ENCODE peak calls at places on chromosomes 2 and 18, in four cellular contexts. One of them, this sample, is unnamed.
A peak's percentile ranks its signal among the peaks of the same experiment; 100 is the strongest.

GRCh38 chr2:1728821-1729220 is 15.5 kb downstream of the PXDN start:
- DNase-seq in anterior cingulate cortex: no peak
- DNase-seq in activated CD4-positive, alpha-beta memory T cell treated with anti-CD3 and anti-CD28 coated beads for 36 hours: no peak
- DNase-seq in amniotic stem cell: no peak
- DNase-seq in this sample: no peak

GRCh38 chr2:146317959-146318358 is 1526.9 kb upstream of the ACVR2A start:
- DNase-seq in anterior cingulate cortex: no peak
- DNase-seq in activated CD4-positive, alpha-beta memory T cell treated with anti-CD3 and anti-CD28 coated beads for 36 hours: no peak
- DNase-seq in amniotic stem cell: no peak
- DNase-seq in this sample: no peak

GRCh38 chr2:162974771-162975170 is 136.2 kb upstream of the KCNH7 start:
- DNase-seq in anterior cingulate cortex: no peak
- DNase-seq in activated CD4-positive, alpha-beta memory T cell treated with anti-CD3 and anti-CD28 coated beads for 36 hours: no peak
- DNase-seq in amniotic stem cell: no peak
- DNase-seq in this sample: no peak

GRCh38 chr2:180931841-180932240 is 48.6 kb upstream of the UBE2E3 start:
- DNase-seq in anterior cingulate cortex: no peak
- DNase-seq in activated CD4-positive, alpha-beta memory T cell treated with anti-CD3 and anti-CD28 coated beads for 36 hours: no peak
- DNase-seq in amniotic stem cell: no peak
- DNase-seq in this sample: no peak

GRCh38 chr2:11687736-11688135 is 17.7 kb upstream of the NTSR2 start:
- DNase-seq in anterior cingulate cortex: no peak
- DNase-seq in activated CD4-positive, alpha-beta memory T cell treated with anti-CD3 and anti-CD28 coated beads for 36 hours: no peak
- DNase-seq in amniotic stem cell: no peak
- DNase-seq in this sample: no peak

GRCh38 chr2:237291138-237291792 is 122.7 kb downstream of the COL6A3 start:
- DNase-seq in anterior cingulate cortex: no peak
- DNase-seq in activated CD4-positive, alpha-beta memory T cell treated with anti-CD3 and anti-CD28 coated beads for 36 hours: peak; percentile 60
- DNase-seq in amniotic stem cell: peak; percentile 99
- DNase-seq in this sample: peak; percentile 61

GRCh38 chr2:237724811-237725478 is 73.6 kb upstream of the RBM44 start:
- DNase-seq in anterior cingulate cortex: no peak
- DNase-seq in activated CD4-positive, alpha-beta memory T cell treated with anti-CD3 and anti-CD28 coated beads for 36 hours: no peak
- DNase-seq in amniotic stem cell: no peak
- DNase-seq in this sample: no peak

GRCh38 chr2:241532733-241533601 is 24.6 kb upstream of the STK25 start:
- DNase-seq in anterior cingulate cortex: no peak
- DNase-seq in activated CD4-positive, alpha-beta memory T cell treated with anti-CD3 and anti-CD28 coated beads for 36 hours: no peak
- DNase-seq in amniotic stem cell: no peak
- DNase-seq in this sample: no peak

GRCh38 chr2:127125821-127126220 is 18.9 kb upstream of the BIN1 start:
- DNase-seq in anterior cingulate cortex: no peak
- DNase-seq in activated CD4-positive, alpha-beta memory T cell treated with anti-CD3 and anti-CD28 coated beads for 36 hours: no peak
- DNase-seq in amniotic stem cell: no peak
- DNase-seq in this sample: no peak

GRCh38 chr18:78656346-78656925 is 323.2 kb upstream of the SALL3 start:
- DNase-seq in anterior cingulate cortex: no peak
- DNase-seq in activated CD4-positive, alpha-beta memory T cell treated with anti-CD3 and anti-CD28 coated beads for 36 hours: no peak
- DNase-seq in amniotic stem cell: no peak
- DNase-seq in this sample: no peak

GRCh38 chr2:177284531-177284930 is 20.0 kb upstream of the NFE2L2 start:
- DNase-seq in anterior cingulate cortex: no peak
- DNase-seq in activated CD4-positive, alpha-beta memory T cell treated with anti-CD3 and anti-CD28 coated beads for 36 hours: no peak
- DNase-seq in amniotic stem cell: no peak
- DNase-seq in this sample: no peak

GRCh38 chr2:180191352-180192124 is 184.4 kb upstream of the CWC22 start:
- DNase-seq in anterior cingulate cortex: no peak
- DNase-seq in activated CD4-positive, alpha-beta memory T cell treated with anti-CD3 and anti-CD28 coated beads for 36 hours: no peak
- DNase-seq in amniotic stem cell: no peak
- DNase-seq in this sample: no peak

GRCh38 chr2:61277756-61278155 is 115.8 kb downstream of the C2orf74 start:
- DNase-seq in anterior cingulate cortex: no peak
- DNase-seq in activated CD4-positive, alpha-beta memory T cell treated with anti-CD3 and anti-CD28 coated beads for 36 hours: no peak
- DNase-seq in amniotic stem cell: no peak
- DNase-seq in this sample: no peak

GRCh38 chr2:212147921-212148513 is 390.6 kb downstream of the ERBB4 start:
- DNase-seq in anterior cingulate cortex: no peak
- DNase-seq in activated CD4-positive, alpha-beta memory T cell treated with anti-CD3 and anti-CD28 coated beads for 36 hours: no peak
- DNase-seq in amniotic stem cell: no peak
- DNase-seq in this sample: no peak

GRCh38 chr18:10381951-10382350 is 72.5 kb upstream of the APCDD1 start:
- DNase-seq in anterior cingulate cortex: no peak
- DNase-seq in activated CD4-positive, alpha-beta memory T cell treated with anti-CD3 and anti-CD28 coated beads for 36 hours: no peak
- DNase-seq in amniotic stem cell: no peak
- DNase-seq in this sample: no peak

GRCh38 chr2:111029135-111029927 is 91.4 kb upstream of the BCL2L11 start:
- DNase-seq in anterior cingulate cortex: no peak
- DNase-seq in activated CD4-positive, alpha-beta memory T cell treated with anti-CD3 and anti-CD28 coated beads for 36 hours: no peak
- DNase-seq in amniotic stem cell: no peak
- DNase-seq in this sample: no peak

GRCh38 chr2:1459727-1460126 is 46.5 kb downstream of the TPO start:
- DNase-seq in anterior cingulate cortex: no peak
- DNase-seq in activated CD4-positive, alpha-beta memory T cell treated with anti-CD3 and anti-CD28 coated beads for 36 hours: no peak
- DNase-seq in amniotic stem cell: no peak
- DNase-seq in this sample: no peak

GRCh38 chr2:23662941-23663729 is 263.8 kb downstream of the ATAD2B start:
- DNase-seq in anterior cingulate cortex: no peak
- DNase-seq in activated CD4-positive, alpha-beta memory T cell treated with anti-CD3 and anti-CD28 coated beads for 36 hours: no peak
- DNase-seq in amniotic stem cell: no peak
- DNase-seq in this sample: no peak

GRCh38 chr18:76451475-76452331 is 43.3 kb downstream of the ZNF516 start:
- DNase-seq in anterior cingulate cortex: no peak
- DNase-seq in activated CD4-positive, alpha-beta memory T cell treated with anti-CD3 and anti-CD28 coated beads for 36 hours: peak; percentile 7
- DNase-seq in amniotic stem cell: no peak
- DNase-seq in this sample: no peak

GRCh38 chr2:176078440-176079284 is 5.1 kb downstream of the EVX2 start:
- DNase-seq in anterior cingulate cortex: no peak
- DNase-seq in activated CD4-positive, alpha-beta memory T cell treated with anti-CD3 and anti-CD28 coated beads for 36 hours: no peak
- DNase-seq in amniotic stem cell: no peak
- DNase-seq in this sample: no peak

GRCh38 chr18:25062720-25063119 is 289.2 kb downstream of the ZNF521 start:
- DNase-seq in anterior cingulate cortex: no peak
- DNase-seq in activated CD4-positive, alpha-beta memory T cell treated with anti-CD3 and anti-CD28 coated beads for 36 hours: no peak
- DNase-seq in amniotic stem cell: no peak
- DNase-seq in this sample: no peak

GRCh38 chr2:233764761-233765160 is 4.7 kb downstream of the UGT1A1 start:
- DNase-seq in anterior cingulate cortex: no peak
- DNase-seq in activated CD4-positive, alpha-beta memory T cell treated with anti-CD3 and anti-CD28 coated beads for 36 hours: no peak
- DNase-seq in amniotic stem cell: no peak
- DNase-seq in this sample: no peak

GRCh38 chr18:49752095-49752457 is 61.3 kb downstream of the ACAA2 start:
- DNase-seq in anterior cingulate cortex: no peak
- DNase-seq in activated CD4-positive, alpha-beta memory T cell treated with anti-CD3 and anti-CD28 coated beads for 36 hours: no peak
- DNase-seq in amniotic stem cell: no peak
- DNase-seq in this sample: no peak

This sample was measured in stimulated activated CD4-positive, alpha-beta T cell treated with anti-CD3 and anti-CD28 coated beads, Interleukin-1b, Interleukin-23, amount 100 ng/mL, for 48 hours.